ENCODE peak calls at places on chromosome 10, in five cellular contexts. One of them, this sample, is unnamed.

GRCh38 chr10:49369216-49370162 is 26.4 kb downstream of the DRGX start:
- DNase-seq in dorsolateral prefrontal cortex: no peak
- DNase-seq in GM20000: no peak
- DNase-seq in psoas muscle: no peak
- DNase-seq in astrocyte: peak; percentile 76
- DNase-seq in this sample: no peak

GRCh38 chr10:10680496-10680895 is 337.2 kb upstream of the CELF2 start:
- DNase-seq in dorsolateral prefrontal cortex: no peak
- DNase-seq in GM20000: no peak
- DNase-seq in psoas muscle: no peak
- DNase-seq in astrocyte: no peak
- DNase-seq in this sample: no peak

GRCh38 chr10:101895781-101896180 is 52.2 kb upstream of the KCNIP2 start:
- DNase-seq in dorsolateral prefrontal cortex: no peak
- DNase-seq in GM20000: no peak
- DNase-seq in psoas muscle: no peak
- DNase-seq in astrocyte: no peak
- DNase-seq in this sample: no peak

GRCh38 chr10:9069136-9069535 is 1014.6 kb downstream of the GATA3 start:
- DNase-seq in dorsolateral prefrontal cortex: no peak
- DNase-seq in GM20000: no peak
- DNase-seq in psoas muscle: no peak
- DNase-seq in astrocyte: peak; percentile 50
- DNase-seq in this sample: no peak

GRCh38 chr10:96740579-96741281 is 20.4 kb upstream of the PIK3AP1 start:
- DNase-seq in dorsolateral prefrontal cortex: no peak
- DNase-seq in GM20000: no peak
- DNase-seq in psoas muscle: peak; percentile 67
- DNase-seq in astrocyte: no peak
- DNase-seq in this sample: no peak

GRCh38 chr10:75651452-75651851 is 220.0 kb downstream of the LRMDA start:
- DNase-seq in dorsolateral prefrontal cortex: no peak
- DNase-seq in GM20000: no peak
- DNase-seq in psoas muscle: no peak
- DNase-seq in astrocyte: no peak
- DNase-seq in this sample: no peak

GRCh38 chr10:62454696-62455451 is 80.7 kb downstream of the ZNF365 start:
- DNase-seq in dorsolateral prefrontal cortex: no peak
- DNase-seq in GM20000: no peak
- DNase-seq in psoas muscle: peak; percentile 64
- DNase-seq in astrocyte: peak; percentile 91
- DNase-seq in this sample: no peak

GRCh38 chr10:13712799-13713581 is 126.2 kb downstream of the PRPF18 start:
- DNase-seq in dorsolateral prefrontal cortex: no peak
- DNase-seq in GM20000: peak; percentile 68
- DNase-seq in psoas muscle: peak; percentile 88
- DNase-seq in astrocyte: peak; percentile 99
- DNase-seq in this sample: peak; percentile 79

GRCh38 chr10:3774018-3774813 is 10.8 kb downstream of the KLF6 start:
- DNase-seq in dorsolateral prefrontal cortex: no peak
- DNase-seq in GM20000: no peak
- DNase-seq in psoas muscle: peak; percentile 38
- DNase-seq in astrocyte: peak; percentile 38
- DNase-seq in this sample: no peak

GRCh38 chr10:27794157-27794556 is 48.5 kb upstream of the MKX start:
- DNase-seq in dorsolateral prefrontal cortex: no peak
- DNase-seq in GM20000: no peak
- DNase-seq in psoas muscle: no peak
- DNase-seq in astrocyte: no peak
- DNase-seq in this sample: no peak

GRCh38 chr10:4691776-4692175 is 134.2 kb upstream of the AKR1E2 start:
- DNase-seq in dorsolateral prefrontal cortex: no peak
- DNase-seq in GM20000: no peak
- DNase-seq in psoas muscle: no peak
- DNase-seq in astrocyte: peak; percentile 70
- DNase-seq in this sample: no peak

GRCh38 chr10:123027861-123028260 is 19.1 kb downstream of the ACADSB start:
- DNase-seq in dorsolateral prefrontal cortex: no peak
- DNase-seq in GM20000: no peak
- DNase-seq in psoas muscle: no peak
- DNase-seq in astrocyte: no peak
- DNase-seq in this sample: no peak

GRCh38 chr10:5976689-5977470 is 463 bp downstream of the IL15RA start:
- DNase-seq in dorsolateral prefrontal cortex: no peak
- DNase-seq in GM20000: peak; percentile 60
- DNase-seq in psoas muscle: peak; percentile 79
- DNase-seq in astrocyte: peak; percentile 46
- DNase-seq in this sample: peak; percentile 55

GRCh38 chr10:99329891-99330674 is 927 bp downstream of the CNNM1 start:
- DNase-seq in dorsolateral prefrontal cortex: no peak
- DNase-seq in GM20000: peak; percentile 31
- DNase-seq in psoas muscle: peak; percentile 46
- DNase-seq in astrocyte: no peak
- DNase-seq in this sample: peak; percentile 45

GRCh38 chr10:79396587-79396986 is 48.8 kb downstream of the ZCCHC24 start:
- DNase-seq in dorsolateral prefrontal cortex: no peak
- DNase-seq in GM20000: no peak
- DNase-seq in psoas muscle: no peak
- DNase-seq in astrocyte: no peak
- DNase-seq in this sample: no peak

GRCh38 chr10:112260831-112261230 is 22.4 kb upstream of the TECTB start:
- DNase-seq in dorsolateral prefrontal cortex: no peak
- DNase-seq in GM20000: no peak
- DNase-seq in psoas muscle: no peak
- DNase-seq in astrocyte: no peak
- DNase-seq in this sample: no peak

GRCh38 chr10:100380400-100380799 is 33.4 kb downstream of the SCD start:
- DNase-seq in dorsolateral prefrontal cortex: no peak
- DNase-seq in GM20000: no peak
- DNase-seq in psoas muscle: no peak
- DNase-seq in astrocyte: no peak
- DNase-seq in this sample: no peak

GRCh38 chr10:102322914-102323313 is 72.6 kb upstream of the NFKB2 start:
- DNase-seq in dorsolateral prefrontal cortex: no peak
- DNase-seq in GM20000: no peak
- DNase-seq in psoas muscle: no peak
- DNase-seq in astrocyte: peak; percentile 74
- DNase-seq in this sample: no peak

GRCh38 chr10:122560279-122560804 is at the start of gene DMBT1:
- DNase-seq in dorsolateral prefrontal cortex: no peak
- DNase-seq in GM20000: no peak
- DNase-seq in psoas muscle: no peak
- DNase-seq in astrocyte: no peak
- DNase-seq in this sample: no peak

GRCh38 chr10:95559466-95559865 is 1.7 kb downstream of the SORBS1 start:
- DNase-seq in dorsolateral prefrontal cortex: no peak
- DNase-seq in GM20000: no peak
- DNase-seq in psoas muscle: peak; percentile 61
- DNase-seq in astrocyte: no peak
- DNase-seq in this sample: no peak

GRCh38 chr10:30433779-30434272 is at the start of gene MAP3K8:
- DNase-seq in dorsolateral prefrontal cortex: peak; percentile 62
- DNase-seq in GM20000: peak; percentile 91
- DNase-seq in psoas muscle: peak; percentile 93
- DNase-seq in astrocyte: peak; percentile 78
- DNase-seq in this sample: peak; percentile 91

GRCh38 chr10:84801156-84801555 is 472.8 kb downstream of the CCSER2 start:
- DNase-seq in dorsolateral prefrontal cortex: no peak
- DNase-seq in GM20000: no peak
- DNase-seq in psoas muscle: no peak
- DNase-seq in astrocyte: no peak
- DNase-seq in this sample: no peak

GRCh38 chr10:89301721-89302445 is at the start of gene IFIT2:
- DNase-seq in dorsolateral prefrontal cortex: peak; percentile 49
- DNase-seq in GM20000: peak; percentile 53
- DNase-seq in psoas muscle: no peak
- DNase-seq in astrocyte: peak; percentile 70
- DNase-seq in this sample: peak; percentile 50

GRCh38 chr10:123796736-123797135 is 94.9 kb downstream of the CPXM2 start:
- DNase-seq in dorsolateral prefrontal cortex: no peak
- DNase-seq in GM20000: no peak
- DNase-seq in psoas muscle: no peak
- DNase-seq in astrocyte: no peak
- DNase-seq in this sample: peak; percentile 4

GRCh38 chr10:72285972-72286521 is 12.3 kb downstream of the DDIT4 start:
- DNase-seq in dorsolateral prefrontal cortex: no peak
- DNase-seq in GM20000: no peak
- DNase-seq in psoas muscle: no peak
- DNase-seq in astrocyte: no peak
- DNase-seq in this sample: peak; percentile 39

GRCh38 chr10:74047304-74047703 is 49.4 kb downstream of the VCL start:
- DNase-seq in dorsolateral prefrontal cortex: no peak
- DNase-seq in GM20000: no peak
- DNase-seq in psoas muscle: no peak
- DNase-seq in astrocyte: peak; percentile 72
- DNase-seq in this sample: no peak

GRCh38 chr10:186911-187310 is 51.7 kb downstream of the ZMYND11 start:
- DNase-seq in dorsolateral prefrontal cortex: no peak
- DNase-seq in GM20000: no peak
- DNase-seq in psoas muscle: no peak
- DNase-seq in astrocyte: peak; percentile 38
- DNase-seq in this sample: no peak

GRCh38 chr10:111323567-111323966 is 246.7 kb downstream of the ADRA2A start:
- DNase-seq in dorsolateral prefrontal cortex: no peak
- DNase-seq in GM20000: no peak
- DNase-seq in psoas muscle: no peak
- DNase-seq in astrocyte: no peak
- DNase-seq in this sample: no peak

GRCh38 chr10:86756511-86757109 is at the start of gene BMPR1A:
- DNase-seq in dorsolateral prefrontal cortex: no peak
- DNase-seq in GM20000: peak; percentile 56
- DNase-seq in psoas muscle: peak; percentile 95
- DNase-seq in astrocyte: no peak
- DNase-seq in this sample: peak; percentile 39

GRCh38 chr10:30736685-30737232 is 107.2 kb upstream of the LYZL2 start:
- DNase-seq in dorsolateral prefrontal cortex: no peak
- DNase-seq in GM20000: peak; percentile 57
- DNase-seq in psoas muscle: peak; percentile 74
- DNase-seq in astrocyte: peak; percentile 100
- DNase-seq in this sample: peak; percentile 62

GRCh38 chr10:75610187-75610586 is 178.8 kb downstream of the LRMDA start:
- DNase-seq in dorsolateral prefrontal cortex: no peak
- DNase-seq in GM20000: no peak
- DNase-seq in psoas muscle: no peak
- DNase-seq in astrocyte: no peak
- DNase-seq in this sample: no peak

GRCh38 chr10:33596411-33596810 is 261.9 kb upstream of the NRP1 start:
- DNase-seq in dorsolateral prefrontal cortex: no peak
- DNase-seq in GM20000: no peak
- DNase-seq in psoas muscle: no peak
- DNase-seq in astrocyte: no peak
- DNase-seq in this sample: no peak

GRCh38 chr10:90798482-90798881 is 59.4 kb downstream of the HTR7 start:
- DNase-seq in dorsolateral prefrontal cortex: no peak
- DNase-seq in GM20000: no peak
- DNase-seq in psoas muscle: no peak
- DNase-seq in astrocyte: no peak
- DNase-seq in this sample: no peak

GRCh38 chr10:71136036-71136690 is 76.2 kb upstream of the UNC5B start:
- DNase-seq in dorsolateral prefrontal cortex: no peak
- DNase-seq in GM20000: no peak
- DNase-seq in psoas muscle: no peak
- DNase-seq in astrocyte: no peak
- DNase-seq in this sample: no peak

GRCh38 chr10:88154596-88155250 is 291.3 kb downstream of the PTEN start:
- DNase-seq in dorsolateral prefrontal cortex: no peak
- DNase-seq in GM20000: no peak
- DNase-seq in psoas muscle: no peak
- DNase-seq in astrocyte: peak; percentile 65
- DNase-seq in this sample: no peak
- TF ChIP-seq CTCF in dorsolateral prefrontal cortex: no peak
- TF ChIP-seq CTCF in GM20000: no peak
- TF ChIP-seq CTCF in psoas muscle: no peak
- TF ChIP-seq CTCF in astrocyte: no peak
- TF ChIP-seq CTCF in this sample: no peak

GRCh38 chr10:69714572-69714971 is 84.5 kb downstream of the FAM241B start:
- DNase-seq in dorsolateral prefrontal cortex: no peak
- DNase-seq in GM20000: no peak
- DNase-seq in psoas muscle: no peak
- DNase-seq in astrocyte: no peak
- DNase-seq in this sample: no peak

GRCh38 chr10:69715899-69716606 is 85.7 kb upstream of the COL13A1 start:
- DNase-seq in dorsolateral prefrontal cortex: no peak
- DNase-seq in GM20000: no peak
- DNase-seq in psoas muscle: no peak
- DNase-seq in astrocyte: no peak
- DNase-seq in this sample: no peak

GRCh38 chr10:69715156-69715898 is 85.3 kb downstream of the FAM241B start:
- DNase-seq in dorsolateral prefrontal cortex: no peak
- DNase-seq in GM20000: no peak
- DNase-seq in psoas muscle: no peak
- DNase-seq in astrocyte: peak; percentile 62
- DNase-seq in this sample: no peak

GRCh38 chr10:69718951-69719350 is 82.8 kb upstream of the COL13A1 start:
- DNase-seq in dorsolateral prefrontal cortex: no peak
- DNase-seq in GM20000: no peak
- DNase-seq in psoas muscle: no peak
- DNase-seq in astrocyte: peak; percentile 36
- DNase-seq in this sample: no peak

GRCh38 chr10:69716711-69717560 is 84.8 kb upstream of the COL13A1 start:
- DNase-seq in dorsolateral prefrontal cortex: peak; percentile 55
- DNase-seq in GM20000: peak; percentile 60
- DNase-seq in psoas muscle: peak; percentile 71
- DNase-seq in astrocyte: no peak
- DNase-seq in this sample: peak; percentile 78
- TF ChIP-seq CTCF in dorsolateral prefrontal cortex: peak; percentile 49
- TF ChIP-seq CTCF in GM20000: peak; percentile 46
- TF ChIP-seq CTCF in psoas muscle: peak; percentile 66
- TF ChIP-seq CTCF in astrocyte: peak; percentile 57
- TF ChIP-seq CTCF in this sample: peak; percentile 71

GRCh38 chr10:132443605-132443997 is 46.6 kb downstream of the PWWP2B start:
- DNase-seq in dorsolateral prefrontal cortex: no peak
- DNase-seq in GM20000: peak; percentile 69
- DNase-seq in psoas muscle: no peak
- DNase-seq in astrocyte: no peak
- DNase-seq in this sample: peak; percentile 75
- TF ChIP-seq CTCF in dorsolateral prefrontal cortex: no peak
- TF ChIP-seq CTCF in GM20000: peak; percentile 29
- TF ChIP-seq CTCF in psoas muscle: peak; percentile 23
- TF ChIP-seq CTCF in astrocyte: peak; percentile 32
- TF ChIP-seq CTCF in this sample: peak; percentile 28

DNA sequence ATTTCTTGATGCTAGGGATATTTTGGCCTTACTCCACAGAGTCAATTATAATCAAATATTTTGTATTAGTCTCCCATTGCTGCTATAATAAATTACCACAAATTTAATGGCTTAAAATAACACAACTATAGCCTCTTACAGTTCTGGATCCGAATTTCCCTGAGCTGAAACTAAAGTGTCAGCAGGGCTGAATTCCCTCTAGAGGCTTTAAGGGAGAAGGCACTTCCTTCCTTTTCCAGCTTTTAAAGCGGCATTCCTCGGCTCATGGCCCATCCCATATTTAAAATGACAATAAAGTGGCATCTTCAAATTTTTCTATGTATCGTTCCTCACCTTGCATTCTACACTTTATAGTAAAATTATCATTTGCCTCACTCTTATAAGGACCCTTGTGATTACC is 421.4 kb upstream of the ZWINT start:
- DNase-seq in dorsolateral prefrontal cortex: no peak
- DNase-seq in GM20000: no peak
- DNase-seq in psoas muscle: no peak
- DNase-seq in astrocyte: no peak
- DNase-seq in this sample: no peak
- TF ChIP-seq CTCF in dorsolateral prefrontal cortex: no peak
- TF ChIP-seq CTCF in GM20000: no peak
- TF ChIP-seq CTCF in psoas muscle: no peak
- TF ChIP-seq CTCF in astrocyte: no peak
- TF ChIP-seq CTCF in this sample: no peak

GRCh38 chr10:2280713-2281112 is 543.4 kb upstream of the ADARB2 start:
- DNase-seq in dorsolateral prefrontal cortex: no peak
- DNase-seq in GM20000: no peak
- DNase-seq in psoas muscle: no peak
- DNase-seq in astrocyte: no peak
- DNase-seq in this sample: no peak
- TF ChIP-seq CTCF in dorsolateral prefrontal cortex: no peak
- TF ChIP-seq CTCF in GM20000: no peak
- TF ChIP-seq CTCF in psoas muscle: no peak
- TF ChIP-seq CTCF in astrocyte: no peak
- TF ChIP-seq CTCF in this sample: no peak

This sample was measured in GM13976.